ENCODE peak calls at places on chromosomes 11 and 22, in ten cellular contexts. L, P, H, U, Q, N, O, F, W and Z are unnamed samples.

GRCh38 chr11:65651589-65652510 is 10.9 kb downstream of the RELA start:
- DNase-seq in L (no peak), P (peak), H (peak), U (no peak), Q (no peak), N (peak), O (no peak), F (no peak), W (no peak), Z (peak)

GRCh38 chr11:17473071-17473744 is 3.4 kb downstream of the ABCC8 start:
- DNase-seq in L (no peak), P (peak), H (no peak), U (no peak), Q (no peak), N (no peak), O (no peak), F (no peak), W (no peak), Z (no peak)

GRCh38 chr11:80515097-80515496 is 1074.3 kb upstream of the TENM4 start:
- DNase-seq in L (no peak), P (no peak), H (no peak), U (no peak), Q (no peak), N (no peak), O (no peak), F (no peak), W (no peak), Z (no peak)

GRCh38 chr11:19398772-19399542 is 158.2 kb upstream of the E2F8 start:
- DNase-seq in L (no peak), P (peak), H (no peak), U (no peak), Q (no peak), N (peak), O (peak), F (no peak), W (no peak), Z (no peak)

GRCh38 chr22:47609653-47610052 is 847.2 kb downstream of the TBC1D22A start:
- DNase-seq in L (no peak), P (no peak), H (peak), U (no peak), Q (no peak), N (no peak), O (no peak), F (no peak), W (no peak), Z (no peak)

GRCh38 chr11:369336-370018 is at the start of gene B4GALNT4:
- DNase-seq in L (no peak), P (no peak), H (no peak), U (no peak), Q (peak), N (no peak), O (peak), F (no peak), W (no peak), Z (peak)

GRCh38 chr11:116576523-116576922 is 196.3 kb downstream of the BUD13 start:
- DNase-seq in L (no peak), P (no peak), H (no peak), U (no peak), Q (no peak), N (no peak), O (no peak), F (no peak), W (no peak), Z (no peak)

GRCh38 chr11:65415499-65416340 is 6.9 kb upstream of the NEAT1 start:
- DNase-seq in L (no peak), P (no peak), H (peak), U (no peak), Q (peak), N (peak), O (no peak), F (no peak), W (no peak), Z (peak)

GRCh38 chr11:34869425-34869824 is 46.8 kb downstream of the APIP start:
- DNase-seq in L (no peak), P (peak), H (no peak), U (no peak), Q (no peak), N (no peak), O (no peak), F (no peak), W (no peak), Z (no peak)

GRCh38 chr11:95095858-95096587 is 6.4 kb downstream of the ENDOD1 start:
- DNase-seq in L (no peak), P (peak), H (no peak), U (no peak), Q (no peak), N (no peak), O (no peak), F (no peak), W (no peak), Z (no peak)

GRCh38 chr11:125036933-125037332 is 26.2 kb upstream of the SLC37A2 start:
- DNase-seq in L (no peak), P (peak), H (no peak), U (peak), Q (no peak), N (no peak), O (no peak), F (no peak), W (no peak), Z (no peak)

GRCh38 chr11:68842427-68843051 is 823 bp upstream of the CPT1A start:
- DNase-seq in L (no peak), P (no peak), H (peak), U (no peak), Q (no peak), N (no peak), O (no peak), F (no peak), W (no peak), Z (no peak)
- H3K4me3 ChIP-seq in L (no peak), P (peak), H (peak), U (no peak), Q (peak), N (no peak), O (peak), F (peak), W (peak), Z (peak)

GRCh38 chr11:128551641-128552335 is 35.6 kb downstream of the ETS1 start:
- DNase-seq in L (no peak), P (no peak), H (no peak), U (no peak), Q (no peak), N (no peak), O (no peak), F (no peak), W (no peak), Z (no peak)
- H3K4me3 ChIP-seq in L (no peak), P (no peak), H (no peak), U (no peak), Q (no peak), N (no peak), O (no peak), F (no peak), W (no peak), Z (no peak)

GRCh38 chr11:62176766-62177165 is 13.2 kb upstream of the SCGB1D1 start:
- DNase-seq in L (no peak), P (no peak), H (no peak), U (no peak), Q (no peak), N (no peak), O (no peak), F (no peak), W (no peak), Z (no peak)
- H3K4me3 ChIP-seq in L (no peak), P (no peak), H (no peak), U (no peak), Q (no peak), N (no peak), O (no peak), F (no peak), W (no peak), Z (no peak)

GRCh38 chr11:117874910-117875396 is 1.5 kb downstream of the FXYD6 start:
- DNase-seq in L (no peak), P (no peak), H (no peak), U (no peak), Q (no peak), N (no peak), O (no peak), F (no peak), W (no peak), Z (no peak)

GRCh38 chr11:117876341-117877119 is at the start of gene FXYD6:
- DNase-seq in L (no peak), P (peak), H (peak), U (no peak), Q (no peak), N (peak), O (peak), F (no peak), W (peak), Z (peak)

GRCh38 chr11:117877120-117877784 is 794 bp upstream of the FXYD6 start:
- DNase-seq in L (no peak), P (no peak), H (no peak), U (no peak), Q (no peak), N (no peak), O (no peak), F (no peak), W (peak), Z (peak)

GRCh38 chr11:117875397-117876048 is 935 bp downstream of the FXYD6 start:
- DNase-seq in L (no peak), P (no peak), H (no peak), U (no peak), Q (no peak), N (no peak), O (no peak), F (no peak), W (no peak), Z (peak)

GRCh38 chr11:117876049-117876340 is 463 bp downstream of the FXYD6 start:
- DNase-seq in L (no peak), P (no peak), H (no peak), U (no peak), Q (no peak), N (no peak), O (no peak), F (no peak), W (no peak), Z (no peak)
- H3K4me3 ChIP-seq in L (peak), P (no peak), H (peak), U (peak), Q (peak), N (no peak), O (peak), F (peak), W (peak), Z (peak)

GRCh38 chr22:22244337-22245250 is at the start of gene VPREB1:
- DNase-seq in L (no peak), P (no peak), H (no peak), U (no peak), Q (no peak), N (no peak), O (no peak), F (no peak), W (no peak), Z (no peak)
- H3K4me3 ChIP-seq in L (no peak), P (no peak), H (no peak), U (no peak), Q (no peak), N (no peak), O (no peak), F (no peak), W (no peak), Z (no peak)

DNA sequence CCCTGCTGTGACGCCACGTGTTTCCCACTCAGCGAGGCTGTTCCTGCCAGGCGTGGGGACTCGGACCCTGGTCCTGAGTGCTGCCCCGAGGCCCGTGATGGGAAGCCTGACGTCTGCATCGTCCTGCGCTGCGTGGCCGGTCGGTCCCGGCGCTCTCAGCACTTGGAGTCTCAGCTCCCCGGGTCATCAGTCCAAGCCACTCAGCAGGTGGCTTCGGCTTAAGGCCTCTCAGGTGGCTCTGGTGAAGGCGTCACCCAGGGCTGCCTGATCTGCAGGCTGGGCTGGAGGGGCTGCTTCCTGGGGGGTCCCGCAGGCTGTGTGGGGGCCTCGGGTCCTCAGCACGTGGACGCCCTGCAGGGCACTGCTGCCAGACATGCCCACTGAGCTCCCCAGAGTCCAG is 35.3 kb downstream of the BRSK2 start:
- DNase-seq in L (no peak), P (no peak), H (no peak), U (no peak), Q (no peak), N (no peak), O (no peak), F (no peak), W (no peak), Z (no peak)
- H3K4me3 ChIP-seq in L (no peak), P (no peak), H (no peak), U (no peak), Q (no peak), N (no peak), O (no peak), F (no peak), W (no peak), Z (no peak)

DNA sequence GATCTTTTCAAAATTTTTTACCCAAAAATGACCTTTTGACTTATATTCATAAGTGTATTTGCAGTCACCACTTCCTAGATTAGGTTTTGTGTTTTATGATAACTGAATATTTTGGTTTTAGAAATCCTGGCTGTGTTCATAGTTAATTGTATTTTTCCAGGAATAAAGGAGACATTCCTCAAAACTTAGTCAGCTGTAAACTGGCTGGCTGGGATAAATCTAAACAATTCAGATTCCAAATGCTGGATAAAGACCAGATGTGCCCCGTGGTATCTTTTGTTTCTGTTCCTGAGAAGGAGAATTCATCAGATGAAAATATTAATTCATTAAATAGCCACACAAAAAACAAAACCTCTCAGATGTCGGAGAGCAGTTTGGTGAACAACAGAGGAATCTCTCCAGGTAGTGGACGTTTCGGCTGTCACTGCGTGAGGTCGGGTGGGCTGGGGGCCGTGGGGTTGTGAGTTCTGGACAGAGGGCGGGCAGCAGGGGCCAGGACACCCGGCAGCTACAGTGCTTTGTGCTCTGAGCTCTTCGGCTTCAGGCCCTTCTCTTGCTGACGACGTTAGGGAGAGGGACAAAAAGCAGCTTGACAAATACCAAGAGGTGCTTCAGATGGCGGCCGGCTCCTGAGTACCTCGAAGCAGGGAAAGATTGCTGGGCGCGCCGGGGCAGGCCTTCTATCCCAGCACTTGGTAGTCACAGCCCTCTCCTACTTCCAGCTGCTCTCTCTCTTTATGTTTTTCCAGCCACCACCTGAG is 24.6 kb downstream of the MOV10L1 start:
- DNase-seq in L (peak), P (peak), H (no peak), U (no peak), Q (peak), N (no peak), O (no peak), F (no peak), W (no peak), Z (no peak)
- H3K4me3 ChIP-seq in L (no peak), P (peak), H (no peak), U (no peak), Q (no peak), N (no peak), O (no peak), F (peak), W (no peak), Z (no peak)